ENCODE peak calls at places on chromosomes 5 and 9, in four cellular contexts. One of them, this sample, is unnamed.

GRCh38 chr5:115549154-115549553 is 4.6 kb upstream of the FEM1C start:
- DNase-seq in NCI-H524: peak; percentile 20
- DNase-seq in GM19239: peak; percentile 26
- DNase-seq in stimulated activated CD4-positive, alpha-beta T cell treated with anti-CD3 and anti-CD28 coated beads, Interleukin-2, amount 100 ng/mL, for 48 hours: no peak
- DNase-seq in this sample: no peak

GRCh38 chr5:150779397-150780179 is 1.0 kb downstream of the SMIM3 start:
- DNase-seq in GM19239: no peak
- DNase-seq in NCI-H524: no peak
- DNase-seq in stimulated activated CD4-positive, alpha-beta T cell treated with anti-CD3 and anti-CD28 coated beads, Interleukin-2, amount 100 ng/mL, for 48 hours: no peak
- DNase-seq in this sample: no peak

GRCh38 chr5:158601118-158601517 is 498.6 kb downstream of the EBF1 start:
- DNase-seq in NCI-H524: no peak
- DNase-seq in stimulated activated CD4-positive, alpha-beta T cell treated with anti-CD3 and anti-CD28 coated beads, Interleukin-2, amount 100 ng/mL, for 48 hours: no peak
- DNase-seq in GM19239: no peak
- DNase-seq in this sample: no peak

GRCh38 chr9:114470121-114470520 is 35.2 kb downstream of the WHRN start:
- DNase-seq in NCI-H524: no peak
- DNase-seq in GM19239: no peak
- DNase-seq in stimulated activated CD4-positive, alpha-beta T cell treated with anti-CD3 and anti-CD28 coated beads, Interleukin-2, amount 100 ng/mL, for 48 hours: no peak
- DNase-seq in this sample: no peak

GRCh38 chr9:100601216-100601615 is 23.3 kb downstream of the CAVIN4 start:
- DNase-seq in NCI-H524: peak; percentile 84
- DNase-seq in GM19239: peak; percentile 28
- DNase-seq in stimulated activated CD4-positive, alpha-beta T cell treated with anti-CD3 and anti-CD28 coated beads, Interleukin-2, amount 100 ng/mL, for 48 hours: peak; percentile 19
- DNase-seq in this sample: peak; percentile 63

GRCh38 chr9:78973906-78974305 is 597.9 kb upstream of the TLE4 start:
- DNase-seq in stimulated activated CD4-positive, alpha-beta T cell treated with anti-CD3 and anti-CD28 coated beads, Interleukin-2, amount 100 ng/mL, for 48 hours: no peak
- DNase-seq in NCI-H524: no peak
- DNase-seq in GM19239: no peak
- DNase-seq in this sample: peak; percentile 85

GRCh38 chr5:55324006-55324405 is 16.2 kb downstream of the MTREX start:
- DNase-seq in NCI-H524: no peak
- DNase-seq in GM19239: no peak
- DNase-seq in stimulated activated CD4-positive, alpha-beta T cell treated with anti-CD3 and anti-CD28 coated beads, Interleukin-2, amount 100 ng/mL, for 48 hours: no peak
- DNase-seq in this sample: no peak

GRCh38 chr5:128695791-128696520 is 157.9 kb upstream of the FBN2 start:
- DNase-seq in NCI-H524: peak; percentile 2
- DNase-seq in stimulated activated CD4-positive, alpha-beta T cell treated with anti-CD3 and anti-CD28 coated beads, Interleukin-2, amount 100 ng/mL, for 48 hours: no peak
- DNase-seq in GM19239: no peak
- DNase-seq in this sample: peak; percentile 12

GRCh38 chr5:169740435-169740834 is 103.4 kb downstream of the DOCK2 start:
- DNase-seq in stimulated activated CD4-positive, alpha-beta T cell treated with anti-CD3 and anti-CD28 coated beads, Interleukin-2, amount 100 ng/mL, for 48 hours: no peak
- DNase-seq in NCI-H524: peak; percentile 45
- DNase-seq in GM19239: no peak
- DNase-seq in this sample: no peak

GRCh38 chr5:976849-977751 is 31.5 kb upstream of the NKD2 start:
- DNase-seq in GM19239: no peak
- DNase-seq in NCI-H524: no peak
- DNase-seq in stimulated activated CD4-positive, alpha-beta T cell treated with anti-CD3 and anti-CD28 coated beads, Interleukin-2, amount 100 ng/mL, for 48 hours: no peak
- DNase-seq in this sample: no peak

GRCh38 chr5:90294604-90295003 is 115.0 kb downstream of the CETN3 start:
- DNase-seq in GM19239: no peak
- DNase-seq in stimulated activated CD4-positive, alpha-beta T cell treated with anti-CD3 and anti-CD28 coated beads, Interleukin-2, amount 100 ng/mL, for 48 hours: no peak
- DNase-seq in NCI-H524: peak; percentile 3
- DNase-seq in this sample: no peak

GRCh38 chr9:33025572-33026347 is 687 bp downstream of the DNAJA1 start:
- DNase-seq in NCI-H524: peak; percentile 60
- DNase-seq in stimulated activated CD4-positive, alpha-beta T cell treated with anti-CD3 and anti-CD28 coated beads, Interleukin-2, amount 100 ng/mL, for 48 hours: peak; percentile 57
- DNase-seq in GM19239: no peak
- DNase-seq in this sample: peak; percentile 24

GRCh38 chr5:84249918-84250635 is 134.6 kb downstream of the EDIL3 start:
- DNase-seq in stimulated activated CD4-positive, alpha-beta T cell treated with anti-CD3 and anti-CD28 coated beads, Interleukin-2, amount 100 ng/mL, for 48 hours: no peak
- DNase-seq in GM19239: no peak
- DNase-seq in NCI-H524: peak; percentile 87
- DNase-seq in this sample: no peak

GRCh38 chr5:148559461-148559860 is 94.9 kb downstream of the HTR4 start:
- DNase-seq in stimulated activated CD4-positive, alpha-beta T cell treated with anti-CD3 and anti-CD28 coated beads, Interleukin-2, amount 100 ng/mL, for 48 hours: no peak
- DNase-seq in GM19239: no peak
- DNase-seq in NCI-H524: no peak
- DNase-seq in this sample: no peak

GRCh38 chr9:100492952-100493351 is 20.0 kb downstream of the TMEFF1 start:
- DNase-seq in GM19239: no peak
- DNase-seq in stimulated activated CD4-positive, alpha-beta T cell treated with anti-CD3 and anti-CD28 coated beads, Interleukin-2, amount 100 ng/mL, for 48 hours: no peak
- DNase-seq in NCI-H524: no peak
- DNase-seq in this sample: peak; percentile 45

GRCh38 chr5:50606179-50606578 is 60.3 kb upstream of the PARP8 start:
- DNase-seq in GM19239: no peak
- DNase-seq in NCI-H524: no peak
- DNase-seq in stimulated activated CD4-positive, alpha-beta T cell treated with anti-CD3 and anti-CD28 coated beads, Interleukin-2, amount 100 ng/mL, for 48 hours: no peak
- DNase-seq in this sample: no peak

GRCh38 chr9:132201139-132201538 is 39.3 kb downstream of the NTNG2 start:
- DNase-seq in NCI-H524: no peak
- DNase-seq in stimulated activated CD4-positive, alpha-beta T cell treated with anti-CD3 and anti-CD28 coated beads, Interleukin-2, amount 100 ng/mL, for 48 hours: no peak
- DNase-seq in GM19239: no peak
- DNase-seq in this sample: no peak

GRCh38 chr9:93255994-93256877 is 72.3 kb downstream of the WNK2 start:
- DNase-seq in GM19239: no peak
- DNase-seq in NCI-H524: no peak
- DNase-seq in stimulated activated CD4-positive, alpha-beta T cell treated with anti-CD3 and anti-CD28 coated beads, Interleukin-2, amount 100 ng/mL, for 48 hours: no peak
- DNase-seq in this sample: no peak

GRCh38 chr5:116739648-116740047 is 165.0 kb upstream of the SEMA6A start:
- DNase-seq in NCI-H524: peak; percentile 8
- DNase-seq in GM19239: no peak
- DNase-seq in stimulated activated CD4-positive, alpha-beta T cell treated with anti-CD3 and anti-CD28 coated beads, Interleukin-2, amount 100 ng/mL, for 48 hours: no peak
- DNase-seq in this sample: no peak

This sample was measured in HFFc6.